ENCODE peak calls at places on chromosomes 6 and 20, in six cellular contexts. W is IMR-90, T is neuronal stem cell, U is H9, E is trophoblast cell, L is H1. Q is an unnamed sample.

GRCh38 chr6:138509371-138509770 is 10.1 kb upstream of the NHSL1 start:
- DNase-seq in W (peak), T (no peak), U (no peak), E (peak), L (no peak), Q (peak)

GRCh38 chr6:89475106-89475505 is 42.2 kb downstream of the ANKRD6 start:
- DNase-seq in W (no peak), T (no peak), U (no peak), E (peak), L (no peak), Q (no peak)

GRCh38 chr6:46815130-46815529 is 21.9 kb downstream of the MEP1A start:
- DNase-seq in W (no peak), T (no peak), U (no peak), E (no peak), L (no peak), Q (no peak)

GRCh38 chr20:56348306-56348695 is 10.5 kb upstream of the FAM210B start:
- DNase-seq in W (no peak), T (no peak), U (no peak), E (no peak), L (no peak), Q (no peak)

GRCh38 chr6:144417686-144418085 is 132.6 kb downstream of the UTRN start:
- DNase-seq in W (peak), T (no peak), U (no peak), E (no peak), L (no peak), Q (no peak)

GRCh38 chr20:44070139-44070900 is 116.7 kb downstream of the JPH2 start:
- DNase-seq in W (no peak), T (no peak), U (no peak), E (no peak), L (no peak), Q (no peak)

GRCh38 chr6:130600880-130601341 is 226.3 kb upstream of the SMLR1 start:
- DNase-seq in W (peak), T (no peak), U (no peak), E (peak), L (no peak), Q (peak)

GRCh38 chr20:59811681-59812171 is 121.7 kb downstream of the SYCP2 start:
- DNase-seq in W (no peak), T (no peak), U (peak), E (no peak), L (no peak), Q (no peak)

GRCh38 chr6:157841211-157841840 is 18.3 kb downstream of the SNX9 start:
- DNase-seq in W (no peak), T (no peak), U (no peak), E (peak), L (no peak), Q (no peak)

GRCh38 chr6:168353041-168353440 is 33.5 kb upstream of the DACT2 start:
- DNase-seq in W (no peak), T (no peak), U (no peak), E (no peak), L (no peak), Q (no peak)

GRCh38 chr20:31494131-31494530 is 19.0 kb downstream of the REM1 start:
- DNase-seq in W (peak), T (no peak), U (peak), E (peak), L (no peak), Q (peak)

GRCh38 chr6:13769655-13770053 is 44.7 kb downstream of the MCUR1 start:
- DNase-seq in W (no peak), T (no peak), U (peak), E (peak), L (peak), Q (no peak)

GRCh38 chr6:5173862-5174643 is 86.7 kb downstream of the LYRM4 start:
- DNase-seq in W (peak), T (no peak), U (no peak), E (no peak), L (no peak), Q (peak)

GRCh38 chr20:57509665-57510237 is 15.2 kb downstream of the CTCFL start:
- DNase-seq in W (no peak), T (no peak), U (peak), E (peak), L (no peak), Q (no peak)

GRCh38 chr20:11245431-11245830 is 571.6 kb upstream of the JAG1 start:
- DNase-seq in W (no peak), T (no peak), U (no peak), E (no peak), L (no peak), Q (no peak)

GRCh38 chr20:60056345-60057122 is 98.3 kb downstream of the CDH26 start:
- DNase-seq in W (no peak), T (no peak), U (peak), E (no peak), L (no peak), Q (no peak)

GRCh38 chr20:51800132-51800721 is 2.1 kb downstream of the SALL4 start:
- DNase-seq in W (no peak), T (peak), U (peak), E (peak), L (peak), Q (peak)

GRCh38 chr6:1316482-1317220 is 4.8 kb downstream of the FOXQ1 start:
- DNase-seq in W (no peak), T (no peak), U (peak), E (peak), L (no peak), Q (peak)

GRCh38 chr6:163630991-163631390 is 216.5 kb downstream of the QKI start:
- DNase-seq in W (no peak), T (no peak), U (no peak), E (no peak), L (no peak), Q (no peak)

GRCh38 chr6:125220712-125221111 is 67.1 kb downstream of the TPD52L1 start:
- DNase-seq in W (peak), T (no peak), U (no peak), E (no peak), L (no peak), Q (no peak)

GRCh38 chr6:445571-446417 is 54.2 kb downstream of the IRF4 start:
- DNase-seq in W (no peak), T (no peak), U (peak), E (no peak), L (no peak), Q (no peak)

GRCh38 chr6:44304282-44305199 is 8.6 kb downstream of the AARS2 start:
- DNase-seq in W (peak), T (no peak), U (peak), E (peak), L (no peak), Q (peak)

GRCh38 chr20:61185841-61186601 is 66.0 kb upstream of the CDH4 start:
- DNase-seq in W (peak), T (no peak), U (no peak), E (peak), L (no peak), Q (peak)

GRCh38 chr6:155510879-155511278 is 55.2 kb upstream of the NOX3 start:
- DNase-seq in W (peak), T (no peak), U (no peak), E (no peak), L (no peak), Q (peak)

GRCh38 chr6:16723833-16724232 is 37.4 kb downstream of the ATXN1 start:
- DNase-seq in W (peak), T (no peak), U (peak), E (peak), L (peak), Q (peak)

GRCh38 chr6:51959744-51960383 is 127.5 kb downstream of the PKHD1 start:
- DNase-seq in W (peak), T (peak), U (peak), E (peak), L (peak), Q (peak)

GRCh38 chr6:6315660-6316059 is 4.8 kb downstream of the F13A1 start:
- DNase-seq in W (peak), T (peak), U (peak), E (peak), L (no peak), Q (peak)

GRCh38 chr6:110188791-110189190 is 8.6 kb downstream of the CDC40 start:
- DNase-seq in W (peak), T (no peak), U (no peak), E (no peak), L (no peak), Q (no peak)

GRCh38 chr20:24718696-24719095 is 230.4 kb upstream of the CST7 start:
- DNase-seq in W (no peak), T (no peak), U (peak), E (no peak), L (no peak), Q (no peak)

GRCh38 chr6:14713008-14713452 is 532.8 kb upstream of the JARID2 start:
- DNase-seq in W (peak), T (no peak), U (no peak), E (peak), L (no peak), Q (peak)

GRCh38 chr6:135936606-135937005 is 85.1 kb downstream of the PDE7B start:
- DNase-seq in W (peak), T (no peak), U (no peak), E (peak), L (no peak), Q (peak)

GRCh38 chr20:41587956-41588355 is 30.2 kb downstream of the CHD6 start:
- DNase-seq in W (peak), T (no peak), U (no peak), E (no peak), L (no peak), Q (no peak)

GRCh38 chr20:61436268-61436667 is 184.2 kb downstream of the CDH4 start:
- DNase-seq in W (peak), T (no peak), U (no peak), E (no peak), L (no peak), Q (peak)

GRCh38 chr6:74369556-74369993 is 673.6 kb downstream of the CD109 start:
- DNase-seq in W (peak), T (no peak), U (no peak), E (peak), L (no peak), Q (peak)

GRCh38 chr20:48215536-48215935 is 430.3 kb upstream of the SULF2 start:
- DNase-seq in W (no peak), T (no peak), U (peak), E (no peak), L (no peak), Q (no peak)

GRCh38 chr20:35953411-35954199 is 697 bp downstream of the SCAND1 start:
- DNase-seq in W (peak), T (no peak), U (peak), E (peak), L (no peak), Q (no peak)

GRCh38 chr6:170047813-170048212 is 243.1 kb downstream of the DLL1 start:
- DNase-seq in W (no peak), T (no peak), U (no peak), E (no peak), L (no peak), Q (no peak)

DNA sequence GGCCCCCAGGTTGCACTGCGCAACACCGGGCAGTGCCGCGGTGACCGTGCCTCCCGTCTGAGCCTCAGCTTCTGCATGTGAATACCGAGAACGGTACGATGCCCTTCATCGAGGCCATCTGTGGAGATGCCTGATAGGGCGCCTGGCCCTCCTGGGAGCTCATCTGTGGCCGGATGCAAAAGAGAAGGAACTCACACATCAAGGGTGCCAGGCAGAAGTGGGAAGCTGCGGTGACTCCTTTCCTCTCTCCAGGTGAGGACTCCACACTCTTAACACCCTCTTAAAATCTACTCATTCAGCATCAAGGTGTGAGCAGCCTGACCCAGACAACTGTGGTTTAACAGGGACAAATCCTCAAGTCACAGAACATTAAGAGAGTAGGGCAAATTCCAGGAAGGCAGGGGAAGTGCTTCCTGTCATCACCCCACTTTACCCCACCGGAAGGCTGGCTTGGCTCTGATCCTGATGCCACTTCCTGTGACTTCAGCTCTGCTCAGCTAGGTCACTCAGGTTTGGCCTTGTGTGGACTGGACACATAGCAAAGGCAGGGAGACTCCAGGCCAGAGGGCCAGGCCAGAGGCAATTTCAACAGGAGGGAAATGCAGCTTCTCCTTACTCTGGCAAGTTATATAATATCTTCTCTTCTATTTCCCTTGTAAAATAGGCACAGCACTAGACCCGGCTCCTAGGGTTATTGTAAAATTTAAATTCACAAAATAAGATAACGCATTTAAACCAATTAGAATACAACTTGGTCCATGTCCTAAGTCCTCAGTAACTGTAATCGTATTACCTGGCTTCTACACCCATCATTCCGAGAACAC is 69.4 kb downstream of the CPNE5 start:
- DNase-seq in W (peak), T (no peak), U (no peak), E (no peak), L (no peak), Q (peak)
- H3K4me2 ChIP-seq in W (no peak), T (no peak), U (no peak), E (no peak), L (no peak), Q (no peak)

GRCh38 chr6:34100788-34101187 is 45.1 kb downstream of the GRM4 start:
- DNase-seq in W (no peak), T (no peak), U (no peak), E (no peak), L (no peak), Q (no peak)

GRCh38 chr6:34095741-34096140 is 50.1 kb downstream of the GRM4 start:
- DNase-seq in W (no peak), T (no peak), U (no peak), E (no peak), L (no peak), Q (no peak)

GRCh38 chr6:34096193-34096592 is 49.7 kb downstream of the GRM4 start:
- DNase-seq in W (no peak), T (no peak), U (no peak), E (no peak), L (no peak), Q (no peak)

GRCh38 chr6:34099878-34100277 is 46.0 kb downstream of the GRM4 start:
- DNase-seq in W (no peak), T (no peak), U (no peak), E (no peak), L (no peak), Q (no peak)

GRCh38 chr6:34098045-34098936 is 47.6 kb downstream of the GRM4 start:
- DNase-seq in W (no peak), T (no peak), U (no peak), E (no peak), L (no peak), Q (no peak)
- H4K91ac ChIP-seq in W (no peak), T (no peak), U (no peak), E (no peak), L (no peak), Q (no peak)

GRCh38 chr6:3894535-3895302 is 45.5 kb downstream of the FAM50B start:
- DNase-seq in W (no peak), T (no peak), U (peak), E (no peak), L (no peak), Q (no peak)
- H3K4me2 ChIP-seq in W (no peak), T (no peak), U (peak), E (no peak), L (peak), Q (no peak)

DNA sequence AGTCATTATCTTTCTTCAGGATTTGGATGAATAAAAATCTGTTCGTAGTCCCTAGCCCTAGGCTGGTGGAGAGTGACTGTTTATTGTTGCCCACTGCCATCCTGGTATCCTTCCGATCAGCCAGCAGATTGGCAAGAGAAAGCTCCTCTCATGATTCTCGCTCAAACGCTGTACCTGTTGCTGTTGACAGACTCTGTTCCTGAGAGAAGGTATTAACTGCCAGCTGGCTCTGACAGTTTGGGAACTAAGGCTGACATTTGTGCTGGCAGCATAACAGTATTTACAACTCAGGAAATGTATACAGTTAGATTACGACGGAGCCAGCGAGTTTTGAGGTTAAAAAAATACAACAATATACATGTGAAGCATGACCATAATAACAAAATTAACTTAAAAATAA is 674.5 kb downstream of the PRKN start:
- DNase-seq in W (no peak), T (no peak), U (no peak), E (no peak), L (no peak), Q (no peak)
- H4K91ac ChIP-seq in W (no peak), T (no peak), U (no peak), E (no peak), L (no peak), Q (no peak)

Q was measured in mesenchymal stem cell.